ENCODE peak calls at places on chromosomes 5 and 9, in nine cellular contexts. One of them, this sample, is unnamed.

GRCh38 chr5:42858709-42859108 is 47.0 kb upstream of the SELENOP start:
- DNase-seq in fibroblast of mammary gland: no peak
- DNase-seq in cardiac fibroblast: no peak
- DNase-seq in transverse colon: peak
- DNase-seq in AG09319: no peak
- DNase-seq in heart right ventricle: no peak
- DNase-seq in coronary artery: no peak
- DNase-seq in WTC11: no peak
- DNase-seq in AG04449: no peak
- DNase-seq in this sample: no peak

GRCh38 chr5:96198673-96199072 is 234.4 kb downstream of the PCSK1 start:
- DNase-seq in fibroblast of mammary gland: peak
- DNase-seq in WTC11: no peak
- DNase-seq in transverse colon: no peak
- DNase-seq in cardiac fibroblast: peak
- DNase-seq in AG09319: no peak
- DNase-seq in AG04449: no peak
- DNase-seq in coronary artery: no peak
- DNase-seq in heart right ventricle: no peak
- DNase-seq in this sample: no peak

GRCh38 chr5:72290356-72291133 is 29.5 kb downstream of the MRPS27 start:
- DNase-seq in coronary artery: no peak
- DNase-seq in fibroblast of mammary gland: no peak
- DNase-seq in cardiac fibroblast: no peak
- DNase-seq in WTC11: no peak
- DNase-seq in transverse colon: no peak
- DNase-seq in AG04449: no peak
- DNase-seq in AG09319: no peak
- DNase-seq in heart right ventricle: no peak
- DNase-seq in this sample: no peak

GRCh38 chr5:146130440-146131045 is 25.2 kb upstream of the PLAC8L1 start:
- DNase-seq in coronary artery: no peak
- DNase-seq in AG09319: no peak
- DNase-seq in cardiac fibroblast: peak
- DNase-seq in fibroblast of mammary gland: peak
- DNase-seq in transverse colon: no peak
- DNase-seq in heart right ventricle: no peak
- DNase-seq in WTC11: no peak
- DNase-seq in AG04449: peak
- DNase-seq in this sample: no peak

GRCh38 chr5:177507596-177508216 is 1.9 kb downstream of the DOK3 start:
- DNase-seq in coronary artery: no peak
- DNase-seq in fibroblast of mammary gland: no peak
- DNase-seq in WTC11: no peak
- DNase-seq in AG04449: no peak
- DNase-seq in cardiac fibroblast: no peak
- DNase-seq in transverse colon: no peak
- DNase-seq in heart right ventricle: no peak
- DNase-seq in AG09319: no peak
- DNase-seq in this sample: no peak

GRCh38 chr9:556199-556598 is 285.3 kb upstream of the DMRT1 start:
- DNase-seq in heart right ventricle: no peak
- DNase-seq in coronary artery: no peak
- DNase-seq in fibroblast of mammary gland: no peak
- DNase-seq in AG04449: no peak
- DNase-seq in cardiac fibroblast: no peak
- DNase-seq in WTC11: no peak
- DNase-seq in transverse colon: no peak
- DNase-seq in AG09319: no peak
- DNase-seq in this sample: no peak

GRCh38 chr5:157390179-157390923 is 69.7 kb upstream of the NIPAL4 start:
- DNase-seq in WTC11: no peak
- DNase-seq in cardiac fibroblast: peak
- DNase-seq in fibroblast of mammary gland: peak
- DNase-seq in heart right ventricle: no peak
- DNase-seq in transverse colon: peak
- DNase-seq in coronary artery: no peak
- DNase-seq in AG09319: no peak
- DNase-seq in AG04449: peak
- DNase-seq in this sample: peak

GRCh38 chr5:160312139-160312959 is at the start of gene CCNJL:
- DNase-seq in heart right ventricle: peak
- DNase-seq in AG04449: no peak
- DNase-seq in coronary artery: no peak
- DNase-seq in WTC11: peak
- DNase-seq in fibroblast of mammary gland: no peak
- DNase-seq in cardiac fibroblast: peak
- DNase-seq in AG09319: no peak
- DNase-seq in transverse colon: peak
- DNase-seq in this sample: peak

GRCh38 chr9:121720992-121721350 is 69.5 kb downstream of the DAB2IP start:
- DNase-seq in AG04449: no peak
- DNase-seq in WTC11: no peak
- DNase-seq in coronary artery: no peak
- DNase-seq in cardiac fibroblast: no peak
- DNase-seq in heart right ventricle: no peak
- DNase-seq in AG09319: no peak
- DNase-seq in fibroblast of mammary gland: no peak
- DNase-seq in transverse colon: no peak
- DNase-seq in this sample: no peak

GRCh38 chr5:5198815-5199214 is 58.7 kb downstream of the ADAMTS16 start:
- DNase-seq in coronary artery: no peak
- DNase-seq in fibroblast of mammary gland: no peak
- DNase-seq in cardiac fibroblast: no peak
- DNase-seq in AG09319: no peak
- DNase-seq in WTC11: no peak
- DNase-seq in AG04449: no peak
- DNase-seq in transverse colon: no peak
- DNase-seq in heart right ventricle: no peak
- DNase-seq in this sample: no peak

GRCh38 chr5:85681871-85682270 is 935.9 kb upstream of the COX7C start:
- DNase-seq in AG09319: no peak
- DNase-seq in coronary artery: no peak
- DNase-seq in cardiac fibroblast: no peak
- DNase-seq in AG04449: no peak
- DNase-seq in transverse colon: no peak
- DNase-seq in heart right ventricle: no peak
- DNase-seq in WTC11: no peak
- DNase-seq in fibroblast of mammary gland: no peak
- DNase-seq in this sample: no peak

GRCh38 chr5:154794525-154795234 is 39.5 kb downstream of the LARP1 start:
- DNase-seq in WTC11: no peak
- DNase-seq in cardiac fibroblast: peak
- DNase-seq in AG04449: no peak
- DNase-seq in AG09319: no peak
- DNase-seq in transverse colon: no peak
- DNase-seq in fibroblast of mammary gland: no peak
- DNase-seq in coronary artery: no peak
- DNase-seq in heart right ventricle: no peak
- DNase-seq in this sample: no peak

GRCh38 chr5:139557811-139558210 is 3.3 kb upstream of the UBE2D2 start:
- DNase-seq in AG04449: no peak
- DNase-seq in coronary artery: no peak
- DNase-seq in heart right ventricle: no peak
- DNase-seq in WTC11: no peak
- DNase-seq in AG09319: no peak
- DNase-seq in transverse colon: no peak
- DNase-seq in cardiac fibroblast: no peak
- DNase-seq in fibroblast of mammary gland: no peak
- DNase-seq in this sample: no peak

GRCh38 chr9:74975538-74975937 is 22.8 kb upstream of the C9orf40 start:
- DNase-seq in WTC11: no peak
- DNase-seq in heart right ventricle: no peak
- DNase-seq in AG04449: no peak
- DNase-seq in transverse colon: no peak
- DNase-seq in coronary artery: no peak
- DNase-seq in AG09319: no peak
- DNase-seq in cardiac fibroblast: no peak
- DNase-seq in fibroblast of mammary gland: no peak
- DNase-seq in this sample: no peak

GRCh38 chr9:37787059-37787458 is 2.2 kb upstream of the EXOSC3 start:
- DNase-seq in cardiac fibroblast: no peak
- DNase-seq in fibroblast of mammary gland: no peak
- DNase-seq in transverse colon: no peak
- DNase-seq in AG04449: no peak
- DNase-seq in heart right ventricle: no peak
- DNase-seq in AG09319: no peak
- DNase-seq in WTC11: peak
- DNase-seq in coronary artery: no peak
- DNase-seq in this sample: no peak

GRCh38 chr9:37790096-37790495 is 5.2 kb upstream of the EXOSC3 start:
- DNase-seq in heart right ventricle: no peak
- DNase-seq in cardiac fibroblast: no peak
- DNase-seq in AG09319: no peak
- DNase-seq in coronary artery: no peak
- DNase-seq in transverse colon: no peak
- DNase-seq in WTC11: no peak
- DNase-seq in fibroblast of mammary gland: no peak
- DNase-seq in AG04449: no peak
- DNase-seq in this sample: no peak

GRCh38 chr9:37788328-37788727 is 3.5 kb upstream of the EXOSC3 start:
- DNase-seq in heart right ventricle: no peak
- DNase-seq in AG04449: no peak
- DNase-seq in cardiac fibroblast: no peak
- DNase-seq in WTC11: no peak
- DNase-seq in transverse colon: no peak
- DNase-seq in AG09319: no peak
- DNase-seq in fibroblast of mammary gland: no peak
- DNase-seq in coronary artery: no peak
- DNase-seq in this sample: no peak

GRCh38 chr9:37784291-37784639 is 599 bp downstream of the EXOSC3 start:
- DNase-seq in heart right ventricle: no peak
- DNase-seq in transverse colon: no peak
- DNase-seq in cardiac fibroblast: no peak
- DNase-seq in WTC11: no peak
- DNase-seq in coronary artery: no peak
- DNase-seq in fibroblast of mammary gland: peak
- DNase-seq in AG04449: no peak
- DNase-seq in AG09319: no peak
- DNase-seq in this sample: no peak

DNA sequence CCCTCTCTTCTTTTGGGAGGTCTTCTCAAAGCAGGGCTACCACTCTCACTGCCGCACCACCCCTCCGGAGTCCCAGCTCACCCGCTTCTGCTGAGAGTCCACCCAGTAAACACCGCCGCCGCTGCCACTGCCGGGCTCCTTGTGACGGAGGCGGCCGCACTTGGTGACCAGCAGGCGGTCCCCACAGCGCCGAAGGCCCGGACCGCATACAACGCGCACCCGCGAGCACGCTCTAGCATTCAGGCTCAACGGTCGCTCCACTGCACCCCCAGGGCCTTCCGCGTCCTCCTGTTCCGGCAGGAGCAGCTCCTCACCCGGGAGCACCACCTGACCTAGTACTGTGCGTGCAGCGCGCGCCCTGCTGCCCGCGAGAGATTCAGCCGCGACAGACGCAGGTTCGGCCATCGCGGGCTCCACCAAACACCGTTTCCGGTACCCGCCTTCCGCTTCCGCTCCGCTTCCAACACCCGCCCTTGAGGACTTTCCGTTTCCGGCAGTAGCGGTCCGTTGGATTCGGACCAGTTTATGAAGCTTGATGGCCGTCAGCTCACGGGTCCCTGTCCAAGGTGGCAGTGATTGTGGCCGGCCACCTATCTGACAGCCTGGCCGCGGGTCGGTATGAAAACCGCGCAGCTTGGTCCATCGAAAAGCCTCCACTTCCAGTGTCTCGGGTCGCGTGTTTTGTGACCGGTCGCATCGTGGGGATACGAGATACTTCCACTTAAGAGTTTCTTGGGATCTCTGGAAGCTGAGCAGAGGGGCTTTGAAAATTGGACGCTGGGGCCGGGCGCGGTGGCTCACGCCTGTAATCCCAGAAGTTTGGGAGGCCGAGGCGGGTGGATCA is at the start of gene EXOSC3:
- DNase-seq in AG04449: no peak
- DNase-seq in fibroblast of mammary gland: peak
- DNase-seq in transverse colon: peak
- DNase-seq in WTC11: peak
- DNase-seq in heart right ventricle: peak
- DNase-seq in coronary artery: peak
- DNase-seq in cardiac fibroblast: peak
- DNase-seq in AG09319: peak
- DNase-seq in this sample: peak
- TF ChIP-seq CTCF in AG04449: no peak
- TF ChIP-seq CTCF in fibroblast of mammary gland: no peak
- TF ChIP-seq CTCF in transverse colon: no peak
- TF ChIP-seq CTCF in WTC11: no peak
- TF ChIP-seq CTCF in heart right ventricle: no peak
- TF ChIP-seq CTCF in coronary artery: no peak
- TF ChIP-seq CTCF in cardiac fibroblast: no peak
- TF ChIP-seq CTCF in AG09319: no peak
- TF ChIP-seq CTCF in this sample: no peak

DNA sequence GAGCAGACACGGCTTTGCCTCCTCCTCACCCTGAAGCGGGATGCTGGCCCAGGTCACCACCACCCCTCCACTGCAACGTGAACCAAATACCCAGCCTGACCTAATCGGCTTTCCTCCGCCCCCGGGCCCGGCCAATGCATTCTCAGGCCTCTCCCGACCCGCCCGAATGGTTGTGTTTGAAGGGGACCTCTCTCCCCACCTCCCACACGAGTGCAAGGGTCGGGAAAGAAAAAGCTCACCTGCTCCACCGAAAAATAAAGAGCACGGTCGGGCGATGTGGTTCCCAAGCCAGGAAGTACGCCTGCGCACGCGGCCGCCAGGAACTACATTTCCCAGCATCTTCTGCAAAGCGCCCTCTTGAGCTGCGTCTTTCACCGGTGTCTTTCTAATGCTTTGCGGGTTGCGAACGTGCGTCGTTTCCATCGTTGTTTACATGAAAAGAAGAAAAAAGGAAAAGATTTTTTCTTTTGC is at the start of gene ZNF883:
- DNase-seq in cardiac fibroblast: peak
- DNase-seq in AG04449: no peak
- DNase-seq in WTC11: peak
- DNase-seq in transverse colon: peak
- DNase-seq in heart right ventricle: peak
- DNase-seq in AG09319: peak
- DNase-seq in coronary artery: no peak
- DNase-seq in fibroblast of mammary gland: peak
- DNase-seq in this sample: peak
- TF ChIP-seq CTCF in cardiac fibroblast: peak
- TF ChIP-seq CTCF in AG04449: peak
- TF ChIP-seq CTCF in WTC11: no peak
- TF ChIP-seq CTCF in transverse colon: no peak
- TF ChIP-seq CTCF in heart right ventricle: no peak
- TF ChIP-seq CTCF in AG09319: no peak
- TF ChIP-seq CTCF in coronary artery: no peak
- TF ChIP-seq CTCF in fibroblast of mammary gland: no peak
- TF ChIP-seq CTCF in this sample: no peak

GRCh38 chr5:57094753-57095683 is 78.8 kb upstream of the GPBP1 start:
- DNase-seq in AG09319: no peak
- DNase-seq in WTC11: peak
- DNase-seq in transverse colon: peak
- DNase-seq in cardiac fibroblast: peak
- DNase-seq in fibroblast of mammary gland: peak
- DNase-seq in AG04449: no peak
- DNase-seq in coronary artery: no peak
- DNase-seq in heart right ventricle: no peak
- DNase-seq in this sample: peak
- TF ChIP-seq CTCF in AG09319: peak
- TF ChIP-seq CTCF in WTC11: peak
- TF ChIP-seq CTCF in transverse colon: peak
- TF ChIP-seq CTCF in cardiac fibroblast: no peak
- TF ChIP-seq CTCF in fibroblast of mammary gland: peak
- TF ChIP-seq CTCF in AG04449: no peak
- TF ChIP-seq CTCF in coronary artery: no peak
- TF ChIP-seq CTCF in heart right ventricle: no peak
- TF ChIP-seq CTCF in this sample: no peak

GRCh38 chr5:140882591-140882899 is 621 bp downstream of the PCDHA13 start:
- DNase-seq in heart right ventricle: no peak
- DNase-seq in transverse colon: no peak
- DNase-seq in AG09319: no peak
- DNase-seq in fibroblast of mammary gland: peak
- DNase-seq in WTC11: peak
- DNase-seq in AG04449: no peak
- DNase-seq in coronary artery: no peak
- DNase-seq in cardiac fibroblast: no peak
- DNase-seq in this sample: no peak
- TF ChIP-seq CTCF in heart right ventricle: no peak
- TF ChIP-seq CTCF in transverse colon: no peak
- TF ChIP-seq CTCF in AG09319: no peak
- TF ChIP-seq CTCF in fibroblast of mammary gland: no peak
- TF ChIP-seq CTCF in WTC11: peak
- TF ChIP-seq CTCF in AG04449: no peak
- TF ChIP-seq CTCF in coronary artery: no peak
- TF ChIP-seq CTCF in cardiac fibroblast: no peak
- TF ChIP-seq CTCF in this sample: no peak